ENCODE peak calls at places on chromosomes 7 and 10, in four cellular contexts. C, Z, P and M are unnamed samples.

GRCh38 chr7:149766215-149766614 is 7.2 kb downstream of the ZNF467 start:
- DNase-seq in C (no peak), Z (no peak), P (no peak), M (no peak)

GRCh38 chr10:122850705-122851640 is 5.3 kb upstream of the CUZD1 start:
- DNase-seq in C (peak), Z (no peak), P (no peak), M (peak)

GRCh38 chr7:142865766-142866165 is 10.9 kb downstream of the EPHB6 start:
- DNase-seq in C (no peak), Z (no peak), P (no peak), M (no peak)

GRCh38 chr10:11338160-11338844 is 273.1 kb downstream of the USP6NL start:
- DNase-seq in C (no peak), Z (no peak), P (no peak), M (no peak)

GRCh38 chr7:13062596-13062995 is 375.2 kb downstream of the ARL4A start:
- DNase-seq in C (no peak), Z (no peak), P (no peak), M (no peak)

GRCh38 chr7:30331338-30331737 is 46.9 kb downstream of the ZNRF2 start:
- DNase-seq in C (peak), Z (no peak), P (no peak), M (no peak)

GRCh38 chr7:114922151-114922651 is 307 bp downstream of the MDFIC start:
- DNase-seq in C (peak), Z (no peak), P (peak), M (no peak)

GRCh38 chr7:143299346-143299745 is 11.2 kb downstream of the CASP2 start:
- DNase-seq in C (peak), Z (no peak), P (no peak), M (no peak)

GRCh38 chr10:49605177-49605938 is 4.8 kb upstream of the SLC18A3 start:
- DNase-seq in C (no peak), Z (no peak), P (no peak), M (no peak)

GRCh38 chr7:293681-294439 is 3.9 kb downstream of the FOXL3 start:
- DNase-seq in C (no peak), Z (no peak), P (no peak), M (no peak)

GRCh38 chr10:14466256-14466655 is 135.5 kb upstream of the FRMD4A start:
- DNase-seq in C (peak), Z (no peak), P (no peak), M (no peak)

GRCh38 chr7:388023-388355 is 98.0 kb downstream of the FOXL3 start:
- DNase-seq in C (no peak), Z (no peak), P (no peak), M (no peak)

GRCh38 chr7:111931958-111932357 is 274.2 kb downstream of the DOCK4 start:
- DNase-seq in C (peak), Z (no peak), P (no peak), M (no peak)

GRCh38 chr10:46528171-46528671 is 28.2 kb downstream of the GPRIN2 start:
- DNase-seq in C (no peak), Z (no peak), P (no peak), M (no peak)

GRCh38 chr7:4610768-4611467 is 71.2 kb upstream of the FOXK1 start:
- DNase-seq in C (peak), Z (peak), P (peak), M (peak)

DNA sequence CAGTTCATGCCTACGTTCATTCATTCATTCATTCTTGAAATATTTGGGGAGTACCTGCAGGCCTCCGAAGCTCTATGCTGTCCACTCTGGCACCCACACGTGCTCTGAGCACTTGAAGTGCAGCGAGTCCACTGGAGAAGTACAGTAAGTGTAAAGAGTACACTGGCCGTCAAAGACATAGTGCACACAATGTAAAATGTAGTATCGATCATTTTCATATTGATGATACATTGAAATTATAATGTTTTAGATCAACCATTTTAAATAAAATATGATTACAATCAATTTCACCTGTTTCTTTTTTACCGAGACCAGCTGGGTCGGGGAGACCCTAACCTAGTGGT is 37.0 kb upstream of the PURB start:
- DNase-seq in C (no peak), Z (no peak), P (no peak), M (no peak)
- TF ChIP-seq CTCF in C (no peak), Z (no peak), P (no peak), M (no peak)

DNA sequence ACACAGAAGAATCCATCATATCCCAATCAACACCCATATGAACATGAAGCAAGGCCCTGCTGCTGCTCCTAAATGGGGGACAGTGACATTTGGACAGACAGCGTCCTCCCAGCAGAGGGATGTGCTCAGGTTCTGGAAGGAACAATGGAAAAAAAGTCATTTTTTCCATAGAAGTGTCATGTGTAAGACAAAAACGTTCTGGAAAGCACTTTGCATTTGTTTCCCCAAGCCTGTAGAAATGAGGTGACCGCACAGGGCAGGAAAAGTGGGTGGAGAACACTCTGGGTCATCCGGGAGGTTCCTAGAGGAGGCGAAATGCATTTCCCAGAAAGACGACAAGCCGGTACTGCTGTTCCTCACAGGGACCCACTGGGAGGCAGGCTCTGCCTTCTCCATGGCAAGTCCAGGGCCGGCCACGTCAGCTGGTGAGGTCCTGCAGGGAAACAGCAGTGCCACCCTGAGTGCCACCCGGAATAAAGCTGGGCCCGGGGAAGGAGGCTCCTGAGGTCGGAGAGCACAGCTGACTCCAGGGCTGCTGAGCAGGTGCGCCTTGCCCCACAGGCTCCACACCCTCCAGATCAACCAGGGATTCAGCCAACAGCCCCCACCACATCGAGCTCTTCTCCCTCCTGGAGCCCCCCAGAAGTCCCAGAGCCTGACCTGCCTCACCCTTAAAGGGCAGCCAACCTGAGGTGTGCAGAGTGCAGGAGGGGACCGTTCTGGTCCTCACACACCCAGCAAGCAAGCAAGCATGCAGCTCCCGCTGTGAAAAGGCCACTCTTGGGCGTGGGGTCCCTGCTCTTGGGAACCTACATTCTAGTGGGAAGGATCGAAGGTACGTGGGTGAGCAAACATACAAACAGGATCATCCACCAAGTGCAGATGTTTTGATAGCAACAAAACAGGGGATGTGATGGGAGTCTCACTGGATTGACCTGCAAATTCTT is 28.8 kb upstream of the INPP5A start:
- DNase-seq in C (no peak), Z (no peak), P (no peak), M (no peak)
- TF ChIP-seq CTCF in C (peak), Z (no peak), P (no peak), M (no peak)

DNA sequence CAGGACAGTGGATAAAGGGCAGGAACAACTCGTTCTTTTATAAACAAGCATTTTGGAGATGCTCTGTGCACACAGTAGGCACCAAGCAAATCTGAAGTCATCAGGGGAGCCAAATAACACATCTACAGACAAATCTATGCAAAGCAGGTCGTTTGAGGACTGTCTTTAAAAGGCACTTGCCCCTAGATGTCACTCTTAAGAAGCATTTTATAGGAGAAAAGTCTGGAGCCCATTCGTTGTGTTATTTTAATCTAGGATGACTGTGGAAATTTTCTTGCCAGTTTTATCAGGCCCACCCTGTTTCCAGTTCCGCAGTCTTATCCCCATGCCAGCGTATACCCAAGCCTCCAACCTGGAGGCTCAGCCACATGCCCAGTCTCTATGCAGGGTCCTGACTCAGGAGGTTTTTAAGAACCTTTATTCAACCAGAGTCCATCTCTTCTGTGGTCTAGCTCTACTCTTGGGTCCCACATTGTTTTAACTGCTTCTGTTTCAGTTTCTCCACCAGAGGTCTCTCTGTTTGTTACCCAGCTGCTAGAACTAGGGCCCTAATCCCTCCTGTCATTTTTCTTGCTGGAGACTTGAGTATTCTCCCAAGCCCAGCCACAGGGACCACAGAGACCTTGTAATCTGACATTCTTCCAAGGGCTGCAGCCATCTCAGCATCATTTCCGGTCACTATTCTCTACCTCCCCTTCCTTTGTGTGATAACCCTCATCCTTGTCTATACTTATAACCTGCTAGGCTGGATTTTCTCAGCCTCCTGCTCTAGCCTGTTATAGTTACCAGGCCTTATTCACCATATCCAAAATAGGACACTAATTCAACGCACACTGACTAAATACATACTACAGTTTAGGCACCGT is 26.7 kb downstream of the PIK3CG start:
- DNase-seq in C (no peak), Z (no peak), P (no peak), M (peak)
- TF ChIP-seq CTCF in C (no peak), Z (peak), P (no peak), M (peak)

DNA sequence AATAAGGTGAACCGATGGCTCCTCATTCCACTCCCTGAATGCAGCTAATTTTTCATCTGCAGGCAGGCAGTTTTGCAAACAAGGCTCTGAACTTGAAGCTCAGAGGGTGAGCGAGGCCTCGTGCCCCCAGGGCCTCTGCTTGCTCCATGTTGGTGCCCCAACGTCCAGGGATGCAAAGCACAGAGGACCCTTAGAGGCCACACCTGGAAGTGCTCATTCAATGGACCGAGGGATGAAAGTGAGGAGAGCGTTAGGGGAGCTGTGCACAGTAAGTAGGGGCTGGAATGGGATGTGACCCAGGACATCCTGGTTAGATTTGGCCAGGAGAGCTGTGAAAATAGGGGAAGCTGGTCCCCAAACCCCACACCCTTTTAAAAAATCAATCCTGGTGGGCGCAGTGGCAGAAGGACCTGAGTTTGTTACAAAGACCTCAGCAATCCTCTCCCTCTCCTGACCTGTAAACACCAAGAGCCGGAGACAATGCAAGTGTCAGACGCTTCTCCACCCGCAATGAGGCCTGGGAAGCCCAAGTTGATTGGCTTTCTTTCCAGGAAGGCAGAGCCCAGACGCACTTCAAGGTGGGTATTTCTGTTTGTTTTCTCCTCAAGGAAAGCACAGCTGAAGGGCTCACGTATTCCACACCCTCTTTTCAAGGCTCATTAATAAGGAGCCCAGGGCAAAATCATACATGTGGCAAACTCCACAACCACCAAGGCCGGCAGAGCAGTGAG is 14.0 kb upstream of the CXCL12 start:
- DNase-seq in C (no peak), Z (no peak), P (no peak), M (no peak)
- TF ChIP-seq CTCF in C (no peak), Z (no peak), P (no peak), M (no peak)

GRCh38 chr10:48464871-48465736 is 139.8 kb downstream of the ARHGAP22 start:
- DNase-seq in C (no peak), Z (no peak), P (no peak), M (no peak)

GRCh38 chr10:48462482-48463020 is 142.3 kb downstream of the ARHGAP22 start:
- DNase-seq in C (no peak), Z (no peak), P (no peak), M (no peak)

GRCh38 chr10:48464121-48464870 is 140.6 kb downstream of the ARHGAP22 start:
- DNase-seq in C (no peak), Z (no peak), P (no peak), M (no peak)

GRCh38 chr10:48461623-48462481 is 143.0 kb downstream of the ARHGAP22 start:
- DNase-seq in C (no peak), Z (no peak), P (no peak), M (no peak)

DNA sequence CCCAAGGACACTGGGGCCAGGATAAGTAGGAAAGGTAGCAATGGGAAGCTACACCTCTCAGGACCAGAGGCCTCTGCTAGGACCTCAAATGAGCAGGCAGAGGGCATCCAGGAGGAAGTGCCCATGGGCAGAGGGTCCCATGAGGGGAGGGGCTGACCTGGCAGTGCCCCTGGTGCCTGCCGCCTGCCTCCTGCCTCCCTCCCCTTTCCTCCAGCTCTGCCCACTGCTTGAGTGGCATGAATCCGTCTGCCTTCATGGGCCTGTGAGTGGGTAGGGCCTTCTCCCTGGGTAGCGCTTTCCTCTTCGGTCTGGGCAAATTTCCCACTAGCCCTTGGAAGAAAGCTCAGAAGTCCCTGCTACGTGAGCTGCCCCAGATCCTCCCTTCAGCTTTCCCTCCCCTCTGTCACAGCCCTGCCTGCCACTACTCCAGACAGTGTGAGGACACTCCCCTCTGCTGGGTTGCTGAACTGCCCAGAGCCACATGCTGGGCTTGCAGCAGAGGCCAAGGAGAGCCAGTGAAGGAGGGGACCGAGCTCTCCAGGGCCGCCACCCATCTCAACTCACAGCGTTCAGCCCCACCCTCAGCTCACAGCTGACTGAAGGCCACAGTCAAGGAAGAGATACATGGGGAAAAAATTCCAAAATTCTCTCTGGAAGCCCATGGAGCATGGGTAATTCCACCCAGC is 141.4 kb downstream of the ARHGAP22 start:
- DNase-seq in C (no peak), Z (no peak), P (no peak), M (no peak)
- TF ChIP-seq CTCF in C (no peak), Z (no peak), P (no peak), M (no peak)